ENCODE peak calls at places on chromosomes 13 and 19, in seven cellular contexts. S, W, Q, I, L, X and E are unnamed samples. For H3K4me1, the result is how much of the 10 kb centered on the place peaks cover.

GRCh38 chr13:45691667-45692066 is 10.5 kb upstream of the CBY2 start:
- DNase-seq in S (no peak), W (no peak), Q (no peak), I (no peak), L (no peak), X (no peak), E (no peak)

GRCh38 chr13:30456290-30456689 is 9.4 kb downstream of the HMGB1 start:
- DNase-seq in S (no peak), W (no peak), Q (no peak), I (no peak), L (no peak), X (no peak), E (no peak)

GRCh38 chr13:91358384-91358776 is 10.9 kb downstream of the MIR17HG start:
- DNase-seq in S (no peak), W (no peak), Q (no peak), I (peak), L (no peak), X (no peak), E (no peak)

GRCh38 chr19:58572818-58573657 is at the start of gene MZF1:
- DNase-seq in S (peak), W (peak), Q (peak), I (peak), L (peak), X (peak), E (no peak)

GRCh38 chr19:47375694-47376588 is 26.8 kb downstream of the DHX34 start:
- DNase-seq in S (no peak), W (no peak), Q (no peak), I (no peak), L (no peak), X (no peak), E (no peak)

GRCh38 chr19:3046621-3047306 is 15.5 kb downstream of the TLE5 start:
- DNase-seq in S (no peak), W (no peak), Q (no peak), I (peak), L (no peak), X (peak), E (no peak)

GRCh38 chr13:113159701-113160100 is 1.3 kb downstream of the PROZ start:
- DNase-seq in S (peak), W (no peak), Q (no peak), I (no peak), L (no peak), X (no peak), E (no peak)

GRCh38 chr19:12159773-12160414 is 3.0 kb upstream of the ZNF136 start:
- DNase-seq in S (no peak), W (no peak), Q (no peak), I (no peak), L (no peak), X (no peak), E (no peak)

GRCh38 chr13:95319551-95320274 is 18.5 kb upstream of the ABCC4 start:
- DNase-seq in S (no peak), W (no peak), Q (no peak), I (no peak), L (no peak), X (no peak), E (no peak)

GRCh38 chr19:14019100-14019499 is 8.8 kb upstream of the RLN3 start:
- DNase-seq in S (no peak), W (no peak), Q (no peak), I (no peak), L (no peak), X (peak), E (no peak)

GRCh38 chr13:62375653-62376052 is 960.0 kb upstream of the PCDH20 start:
- DNase-seq in S (no peak), W (no peak), Q (no peak), I (no peak), L (no peak), X (no peak), E (no peak)

GRCh38 chr13:98405107-98405571 is 171.8 kb downstream of the STK24 start:
- DNase-seq in S (no peak), W (no peak), Q (no peak), I (peak), L (no peak), X (no peak), E (no peak)

GRCh38 chr19:50315773-50316448 is 13.3 kb downstream of the KCNC3 start:
- DNase-seq in S (no peak), W (peak), Q (no peak), I (no peak), L (no peak), X (no peak), E (no peak)

GRCh38 chr13:20118268-20119140 is 42.3 kb downstream of the GJA3 start:
- DNase-seq in S (peak), W (peak), Q (no peak), I (peak), L (no peak), X (peak), E (no peak)

GRCh38 chr19:35483089-35483488 is 7.2 kb downstream of the KRTDAP start:
- DNase-seq in S (no peak), W (no peak), Q (no peak), I (no peak), L (no peak), X (no peak), E (no peak)

GRCh38 chr19:38734426-38735256 is 9.6 kb downstream of the CAPN12 start:
- DNase-seq in S (peak), W (peak), Q (no peak), I (no peak), L (no peak), X (peak), E (peak)

GRCh38 chr19:17243340-17243853 is 2.3 kb downstream of the NR2F6 start:
- DNase-seq in S (peak), W (no peak), Q (no peak), I (peak), L (no peak), X (no peak), E (no peak)

GRCh38 chr13:49428041-49428763 is 15.7 kb downstream of the CAB39L start:
- DNase-seq in S (no peak), W (no peak), Q (no peak), I (no peak), L (no peak), X (no peak), E (no peak)

GRCh38 chr13:79531542-79532239 is 50.7 kb downstream of the NDFIP2 start:
- DNase-seq in S (no peak), W (no peak), Q (no peak), I (no peak), L (no peak), X (no peak), E (no peak)

GRCh38 chr19:56507446-56508281 is at the start of gene ZNF471:
- DNase-seq in S (peak), W (peak), Q (peak), I (peak), L (peak), X (peak), E (peak)

GRCh38 chr19:48625891-48626327 is 6.6 kb downstream of the SPHK2 start:
- DNase-seq in S (peak), W (no peak), Q (no peak), I (no peak), L (no peak), X (peak), E (no peak)

GRCh38 chr19:35264281-35265125 is 4.3 kb upstream of the USF2 start:
- DNase-seq in S (no peak), W (no peak), Q (no peak), I (peak), L (no peak), X (peak), E (no peak)

GRCh38 chr13:80037505-80037888 is 303.4 kb downstream of the SPRY2 start:
- DNase-seq in S (no peak), W (peak), Q (peak), I (no peak), L (no peak), X (no peak), E (no peak)

GRCh38 chr13:44498969-44499368 is 77.2 kb downstream of the TSC22D1 start:
- DNase-seq in S (no peak), W (no peak), Q (no peak), I (peak), L (no peak), X (no peak), E (no peak)

GRCh38 chr19:422213-422916 is 13.4 kb upstream of the C2CD4C start:
- DNase-seq in S (no peak), W (no peak), Q (no peak), I (no peak), L (no peak), X (no peak), E (no peak)

GRCh38 chr19:11279505-11280236 is 16.3 kb upstream of the TSPAN16 start:
- DNase-seq in S (no peak), W (no peak), Q (no peak), I (no peak), L (no peak), X (no peak), E (no peak)

GRCh38 chr13:28318418-28318995 is 176.4 kb downstream of the FLT1 start:
- DNase-seq in S (no peak), W (no peak), Q (no peak), I (no peak), L (no peak), X (no peak), E (no peak)

GRCh38 chr19:8423821-8424223 is 10.7 kb downstream of the MARCHF2 start:
- DNase-seq in S (peak), W (peak), Q (peak), I (peak), L (peak), X (peak), E (peak)

GRCh38 chr19:5959260-5960004 is 18.5 kb downstream of the RANBP3 start:
- DNase-seq in S (no peak), W (no peak), Q (no peak), I (no peak), L (no peak), X (no peak), E (no peak)
- H3K4me1 ChIP-seq in S (half or more), W (under half), Q (half or more), I (half or more), L (half or more), X (half or more), E (under half)

DNA sequence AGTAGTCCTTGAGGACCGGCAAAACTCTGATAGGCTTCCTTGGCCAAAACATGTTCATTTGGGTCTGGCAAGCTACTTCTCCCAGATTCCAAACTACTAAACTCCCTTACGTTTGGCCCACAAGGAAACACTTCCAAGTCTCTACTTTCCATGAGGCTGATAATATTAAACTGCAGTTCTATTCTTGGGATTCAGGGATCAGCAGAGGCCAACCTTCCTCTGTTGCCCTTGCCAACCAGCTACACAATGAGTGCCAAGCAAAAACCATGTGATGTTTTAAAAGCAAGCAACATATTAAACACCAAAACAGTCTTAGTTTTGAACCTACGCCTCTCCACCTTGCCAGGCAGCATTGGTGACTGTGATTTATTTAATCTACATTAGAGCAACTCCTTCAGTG is 287.3 kb downstream of the TBC1D4 start:
- DNase-seq in S (no peak), W (no peak), Q (no peak), I (no peak), L (no peak), X (no peak), E (no peak)
- H3K4me1 ChIP-seq in S (under half), W (under half), Q (under half), I (under half), L (under half), X (under half), E (under half)

DNA sequence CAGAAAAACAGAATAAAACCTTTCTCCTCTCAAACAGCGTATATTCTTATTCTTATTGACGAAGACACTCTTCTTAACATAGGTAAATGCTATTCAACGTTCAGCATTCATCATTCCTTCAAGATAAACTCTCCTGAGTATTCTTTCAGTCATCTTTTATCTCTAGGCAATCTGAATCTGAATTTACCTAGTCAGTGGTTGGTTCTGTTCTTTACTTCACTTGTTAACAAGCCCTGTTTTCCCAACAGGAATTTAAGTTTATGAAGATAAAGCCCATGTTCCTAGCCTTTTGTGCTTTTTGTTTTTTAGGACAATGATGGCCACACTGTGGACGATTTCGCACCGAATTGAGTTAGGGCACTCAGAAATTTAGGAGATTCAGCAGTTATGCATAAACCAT is 3.2 kb downstream of the ELF1 start:
- DNase-seq in S (no peak), W (no peak), Q (no peak), I (no peak), L (no peak), X (no peak), E (no peak)
- H3K4me1 ChIP-seq in S (under half), W (under half), Q (under half), I (half or more), L (under half), X (half or more), E (under half)

DNA sequence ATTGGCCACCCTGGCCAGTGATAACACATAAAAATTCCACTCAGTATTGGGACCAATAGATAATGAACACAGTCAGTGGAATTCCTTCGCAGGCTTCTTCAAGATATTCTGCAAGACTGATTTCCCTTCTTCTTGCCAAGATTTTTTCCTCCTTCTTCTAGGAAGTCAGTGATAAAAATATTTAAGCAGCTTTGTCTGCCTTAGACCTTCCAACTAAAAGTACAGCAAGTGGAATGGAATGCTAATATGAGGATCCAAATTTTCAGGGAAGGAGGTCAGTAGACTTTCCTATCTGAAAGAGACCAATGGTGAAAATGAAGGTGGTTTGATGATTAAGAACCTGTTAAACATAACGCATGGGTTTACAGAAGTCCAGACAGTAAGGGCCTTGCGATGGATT is 9.6 kb downstream of the STARD13 start:
- DNase-seq in S (no peak), W (no peak), Q (peak), I (no peak), L (no peak), X (no peak), E (no peak)
- H3K4me1 ChIP-seq in S (half or more), W (half or more), Q (under half), I (half or more), L (half or more), X (half or more), E (under half)

GRCh38 chr19:21127898-21128297 is 13.9 kb upstream of the ZNF431 start:
- DNase-seq in S (no peak), W (no peak), Q (no peak), I (no peak), L (no peak), X (no peak), E (no peak)
- H3K4me1 ChIP-seq in S (under half), W (under half), Q (under half), I (under half), L (under half), X (under half), E (under half)

GRCh38 chr19:18514800-18515682 is 6.8 kb downstream of the ELL start:
- DNase-seq in S (peak), W (peak), Q (peak), I (peak), L (no peak), X (peak), E (peak)
- H3K4me1 ChIP-seq in S (half or more), W (under half), Q (under half), I (under half), L (half or more), X (half or more), E (half or more)

GRCh38 chr19:10013316-10013715 is at the start of gene RDH8:
- DNase-seq in S (no peak), W (no peak), Q (no peak), I (no peak), L (no peak), X (no peak), E (no peak)
- H3K4me1 ChIP-seq in S (under half), W (under half), Q (under half), I (under half), L (under half), X (under half), E (under half)